ENCODE peak calls at places on chromosomes 3 and 15, in four cellular contexts. S, B, F and A are unnamed samples.

GRCh38 chr15:33064878-33065277 is 129.6 kb downstream of the FMN1 start:
- DNase-seq in B (no peak), F (no peak), S (no peak), A (no peak)

GRCh38 chr3:87076951-87077350 is 86.0 kb upstream of the VGLL3 start:
- DNase-seq in S (no peak), F (no peak), B (no peak), A (no peak)

GRCh38 chr15:62360286-62360685 is 195.2 kb upstream of the C2CD4B start:
- DNase-seq in B (no peak), F (no peak), S (no peak), A (no peak)

GRCh38 chr3:39273119-39273518 is 6.7 kb downstream of the CX3CR1 start:
- DNase-seq in F (peak), S (no peak), B (no peak), A (no peak)

GRCh38 chr15:66456211-66456610 is 41.4 kb downstream of the SNAPC5 start:
- DNase-seq in F (no peak), B (no peak), S (no peak), A (no peak)

GRCh38 chr15:82646250-82647044 is 716 bp downstream of the CPEB1 start:
- DNase-seq in F (peak), B (no peak), S (no peak), A (no peak)

GRCh38 chr3:12716605-12717121 is 42.4 kb downstream of the TMEM40 start:
- DNase-seq in B (no peak), S (no peak), F (peak), A (no peak)

GRCh38 chr3:852033-852432 is 240.8 kb upstream of the CNTN6 start:
- DNase-seq in B (no peak), F (no peak), S (no peak), A (no peak)

GRCh38 chr3:37068031-37068430 is 74.7 kb downstream of the MLH1 start:
- DNase-seq in S (no peak), B (no peak), F (no peak), A (no peak)

DNA sequence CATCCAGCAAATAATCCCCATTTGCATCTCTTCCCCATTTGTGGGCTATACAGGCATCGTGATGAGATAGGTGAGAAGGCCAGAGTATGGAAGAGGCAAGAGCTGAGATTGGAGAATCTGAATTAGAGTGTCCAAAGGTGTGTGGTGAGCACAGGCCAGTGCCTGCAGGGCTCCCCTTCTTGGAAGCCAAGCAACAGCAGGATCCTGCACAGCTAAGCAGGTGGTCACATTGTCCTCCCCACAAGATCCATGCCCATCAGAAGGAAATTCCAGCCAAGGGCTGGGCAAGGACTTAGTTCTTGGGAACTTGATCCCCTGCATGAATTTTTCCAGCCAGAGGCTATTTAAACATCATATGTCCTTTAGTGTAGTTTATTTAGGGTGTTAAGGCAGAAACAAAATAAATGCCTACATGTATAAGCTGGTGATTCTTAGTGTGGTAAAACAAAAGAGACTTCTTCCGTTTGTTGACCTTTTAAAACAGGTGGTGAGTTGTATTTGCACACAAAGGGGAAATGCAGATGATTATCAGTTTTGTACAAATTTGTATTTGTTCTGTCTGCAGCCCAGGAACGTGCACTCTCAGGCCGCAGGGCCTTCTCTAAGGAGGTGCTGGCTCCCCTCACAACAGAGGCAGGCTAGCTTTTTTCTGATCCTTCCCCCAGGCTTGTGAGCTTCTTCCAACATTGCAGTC is 110.2 kb downstream of the PLCL2 start:
- DNase-seq in B (no peak), F (no peak), S (no peak), A (no peak)
- TF ChIP-seq MAX in B (no peak), F (no peak), S (no peak), A (no peak)

GRCh38 chr3:155704771-155705559 is 39.9 kb downstream of the PLCH1 start:
- DNase-seq in F (no peak), S (no peak), B (no peak), A (no peak)

GRCh38 chr3:155704041-155704440 is 40.8 kb downstream of the PLCH1 start:
- DNase-seq in B (no peak), S (no peak), F (no peak), A (no peak)

GRCh38 chr3:155702745-155703581 is 41.9 kb downstream of the PLCH1 start:
- DNase-seq in F (no peak), S (no peak), B (no peak), A (no peak)

GRCh38 chr3:155697542-155697941 is 47.3 kb downstream of the PLCH1 start:
- DNase-seq in F (no peak), S (no peak), B (no peak), A (no peak)

DNA sequence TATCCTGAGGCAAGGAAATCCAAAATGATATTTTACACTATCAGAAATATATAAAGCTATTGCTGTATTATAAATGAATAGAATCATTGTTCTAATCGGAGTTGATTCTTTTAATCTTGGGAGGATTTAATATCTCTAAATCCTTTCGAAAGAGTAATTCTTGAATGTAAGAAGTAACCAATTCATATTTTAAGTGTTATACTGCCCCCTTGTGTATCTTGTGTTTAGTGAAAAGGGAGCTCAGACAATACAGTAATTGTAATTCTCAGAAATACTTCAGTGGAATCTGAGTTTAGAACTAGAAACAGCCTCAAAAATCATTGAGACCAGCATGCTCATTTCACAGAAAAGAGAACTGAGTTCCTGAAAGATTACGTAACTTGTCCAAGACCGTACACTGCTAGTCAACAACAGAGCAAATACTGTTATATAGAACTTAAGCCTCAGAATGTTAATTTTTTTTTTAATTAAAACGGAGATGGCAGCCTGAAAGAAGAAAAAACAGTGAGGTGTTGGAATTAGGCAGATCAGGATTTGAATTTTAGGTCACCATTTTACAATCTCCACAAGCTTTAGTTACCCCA is 42.9 kb downstream of the PLCH1 start:
- DNase-seq in B (no peak), S (peak), F (peak), A (no peak)
- TF ChIP-seq EGR1 in B (no peak), S (no peak), F (no peak), A (no peak)

GRCh38 chr15:68683551-68683950 is 104.8 kb downstream of the CORO2B start:
- DNase-seq in S (no peak), F (no peak), B (no peak), A (no peak)

GRCh38 chr15:68684476-68684875 is 105.7 kb downstream of the CORO2B start:
- DNase-seq in S (no peak), F (no peak), B (no peak), A (no peak)

GRCh38 chr15:68691667-68692066 is 112.9 kb downstream of the CORO2B start:
- DNase-seq in S (no peak), F (no peak), B (no peak), A (no peak)

GRCh38 chr15:68682906-68683490 is 104.2 kb downstream of the CORO2B start:
- DNase-seq in S (no peak), F (no peak), B (no peak), A (no peak)

GRCh38 chr15:68687136-68687735 is 108.4 kb downstream of the CORO2B start:
- DNase-seq in F (no peak), B (no peak), S (no peak), A (no peak)
- TF ChIP-seq MAX in F (no peak), B (no peak), S (no peak), A (no peak)

DNA sequence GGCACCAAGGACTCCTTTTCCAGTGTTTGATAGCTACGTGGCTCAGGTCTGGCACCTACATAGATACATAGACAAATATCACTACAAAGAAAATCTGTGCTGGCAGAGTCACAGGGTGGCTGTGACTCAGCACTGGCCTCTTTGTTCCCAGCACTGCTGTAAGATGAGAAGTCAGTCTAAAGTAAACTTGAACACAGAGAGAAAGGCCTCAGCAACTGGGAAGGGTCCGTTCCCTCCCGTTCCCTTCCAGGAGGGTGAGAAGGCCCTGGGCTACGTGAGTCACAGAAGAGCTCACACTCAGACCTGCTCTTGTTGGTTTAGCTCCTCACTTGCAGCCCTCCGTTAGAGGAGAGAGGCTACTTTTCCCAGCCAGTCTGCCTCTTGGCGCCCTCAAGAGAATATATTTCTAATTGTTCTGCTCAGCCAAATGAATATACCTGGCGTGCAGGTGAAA is 23.1 kb downstream of the ANXA2 start:
- DNase-seq in B (no peak), F (no peak), S (peak), A (no peak)
- TF ChIP-seq EGR1 in B (no peak), F (no peak), S (no peak), A (no peak)

GRCh38 chr15:29656636-29657475 is 165.4 kb downstream of the TJP1 start:
- DNase-seq in S (peak), F (peak), B (no peak), A (peak)
- TF ChIP-seq MAX in S (peak), F (no peak), B (no peak), A (peak)

DNA sequence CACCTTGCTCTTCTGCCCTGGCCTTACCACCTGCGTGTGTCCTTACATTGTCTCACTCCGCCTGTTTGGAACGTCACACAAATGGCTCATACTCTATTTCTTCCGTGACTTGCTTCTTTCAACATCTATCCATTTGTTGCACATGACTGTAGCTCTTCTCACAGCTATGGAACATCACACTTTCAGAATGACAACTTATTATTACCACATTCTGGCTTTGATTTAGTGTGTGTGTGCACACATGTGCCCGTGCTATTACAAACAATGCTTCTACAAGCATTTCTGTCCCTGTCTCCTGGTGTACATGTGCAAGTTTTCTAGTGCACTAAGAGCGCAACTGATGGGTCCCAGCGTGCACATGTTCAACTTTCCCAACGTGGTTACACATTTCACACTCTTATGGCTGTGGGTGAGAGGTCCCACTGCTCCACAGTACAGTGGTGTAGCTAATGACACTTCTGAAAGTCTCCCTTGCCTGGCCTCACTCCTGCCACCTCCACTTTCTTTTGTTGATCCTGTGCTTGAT is 37.8 kb downstream of the PTH1R start:
- DNase-seq in B (no peak), F (no peak), S (no peak), A (no peak)
- TF ChIP-seq EGR1 in B (no peak), F (no peak), S (no peak), A (no peak)